ENCODE peak calls at places on chromosomes 2 and 18, in ten cellular contexts. W is ovary, A is NB4, Z is breast epithelium, S is adrenal gland, R is uterus, D is sigmoid colon, M is transverse colon, L is stomach, C is IMR-90. B is an unnamed sample.

GRCh38 chr2:101364878-101365277 is 22.4 kb downstream of the CREG2 start:
- DNase-seq in R (no peak), S (no peak), L (no peak), C (no peak), A (no peak), W (no peak), M (no peak), D (no peak), Z (no peak), B (no peak)

GRCh38 chr2:239959059-239959971 is 65.8 kb downstream of the NDUFA10 start:
- DNase-seq in D (peak), R (no peak), S (no peak), W (peak), C (peak), M (no peak), A (no peak), L (no peak), Z (no peak), B (no peak)

GRCh38 chr2:9136997-9137819 is 69.4 kb upstream of the ASAP2 start:
- DNase-seq in R (no peak), C (no peak), Z (no peak), L (peak), D (peak), W (no peak), A (no peak), M (peak), S (no peak), B (no peak)

GRCh38 chr2:41949091-41949490 is 98.7 kb upstream of the PKDCC start:
- DNase-seq in Z (no peak), R (no peak), M (no peak), S (no peak), A (no peak), W (no peak), D (no peak), C (no peak), L (no peak), B (no peak)

GRCh38 chr2:185132501-185133041 is 534.2 kb downstream of the ZNF804A start:
- DNase-seq in W (no peak), R (no peak), M (no peak), L (no peak), Z (no peak), S (no peak), A (no peak), C (no peak), D (peak), B (no peak)

GRCh38 chr2:160401895-160402294 is 91.7 kb downstream of the RBMS1 start:
- DNase-seq in R (no peak), Z (no peak), C (no peak), W (no peak), A (no peak), D (no peak), S (no peak), L (no peak), M (no peak), B (no peak)

GRCh38 chr2:236749346-236749745 is 179.7 kb downstream of the ACKR3 start:
- DNase-seq in Z (no peak), M (no peak), W (no peak), L (no peak), A (peak), S (no peak), R (no peak), D (no peak), C (peak), B (no peak)

GRCh38 chr2:238945433-238946150 is 97.7 kb downstream of the TWIST2 start:
- DNase-seq in D (peak), W (peak), S (peak), A (peak), R (peak), L (peak), M (peak), Z (no peak), C (peak), B (peak)

GRCh38 chr2:188884552-188884951 is 89.6 kb upstream of the COL3A1 start:
- DNase-seq in C (peak), Z (no peak), M (no peak), S (no peak), A (no peak), L (no peak), W (no peak), D (no peak), R (no peak), B (no peak)

GRCh38 chr2:177547122-177547521 is 154.5 kb downstream of the AGPS start:
- DNase-seq in A (no peak), D (no peak), W (no peak), S (no peak), L (no peak), M (no peak), R (no peak), Z (no peak), C (no peak), B (no peak)

GRCh38 chr18:8982416-8983183 is 119.9 kb upstream of the NDUFV2 start:
- DNase-seq in D (no peak), Z (no peak), S (no peak), M (peak), C (peak), A (peak), W (no peak), L (peak), R (no peak), B (no peak)

GRCh38 chr2:88669371-88670214 is 21.9 kb upstream of the RPIA start:
- DNase-seq in C (peak), Z (no peak), M (peak), L (peak), W (no peak), D (no peak), A (peak), R (no peak), S (peak), B (no peak)

GRCh38 chr2:36573165-36573564 is 24.8 kb downstream of the FEZ2 start:
- DNase-seq in M (no peak), D (no peak), A (no peak), S (no peak), C (no peak), W (no peak), Z (no peak), L (no peak), R (no peak), B (no peak)

GRCh38 chr2:47050021-47050760 is 104.9 kb downstream of the STPG4 start:
- DNase-seq in Z (no peak), M (no peak), W (no peak), D (no peak), R (no peak), A (no peak), S (no peak), C (no peak), L (no peak), B (no peak)

GRCh38 chr2:220930542-220931076 is 641.5 kb downstream of the EPHA4 start:
- DNase-seq in W (no peak), Z (no peak), C (peak), A (no peak), L (no peak), R (no peak), M (no peak), D (no peak), S (no peak), B (no peak)

GRCh38 chr2:45901468-45902081 is 250.1 kb downstream of the PRKCE start:
- DNase-seq in L (no peak), A (no peak), D (no peak), C (no peak), S (no peak), R (no peak), M (no peak), W (no peak), Z (no peak), B (no peak)

GRCh38 chr2:205660521-205661124 is 21.7 kb upstream of the NRP2 start:
- DNase-seq in R (peak), C (peak), S (no peak), A (peak), D (peak), M (peak), W (no peak), L (no peak), Z (no peak), B (no peak)

GRCh38 chr2:191566347-191566746 is 111.6 kb upstream of the NABP1 start:
- DNase-seq in C (peak), L (peak), A (peak), W (no peak), D (no peak), R (peak), S (peak), Z (no peak), M (peak), B (peak)

GRCh38 chr2:69724540-69725159 is 17.3 kb upstream of the ANXA4 start:
- DNase-seq in L (peak), S (peak), A (peak), Z (peak), C (peak), W (peak), M (peak), D (peak), R (peak), B (peak)

GRCh38 chr2:8486141-8486540 is 195.7 kb upstream of the ID2 start:
- DNase-seq in C (no peak), R (no peak), S (no peak), Z (no peak), A (no peak), M (no peak), L (no peak), W (no peak), D (no peak), B (no peak)

GRCh38 chr2:72619622-72620021 is 206.2 kb downstream of the EXOC6B start:
- DNase-seq in S (no peak), C (no peak), Z (no peak), R (no peak), A (no peak), W (no peak), D (no peak), L (no peak), M (no peak), B (no peak)

GRCh38 chr2:235976956-235977355 is 191.2 kb downstream of the GBX2 start:
- DNase-seq in W (no peak), S (no peak), C (no peak), A (no peak), D (peak), L (no peak), R (no peak), Z (no peak), M (no peak), B (no peak)

GRCh38 chr2:122748552-122749011 is 993.1 kb downstream of the TSN start:
- DNase-seq in A (no peak), Z (no peak), S (no peak), M (no peak), L (no peak), R (no peak), D (no peak), C (no peak), W (no peak), B (no peak)

GRCh38 chr2:152405206-152406118 is 70.5 kb downstream of the FMNL2 start:
- DNase-seq in L (no peak), D (no peak), R (no peak), C (peak), A (no peak), W (no peak), M (no peak), Z (no peak), S (no peak), B (no peak)

DNA sequence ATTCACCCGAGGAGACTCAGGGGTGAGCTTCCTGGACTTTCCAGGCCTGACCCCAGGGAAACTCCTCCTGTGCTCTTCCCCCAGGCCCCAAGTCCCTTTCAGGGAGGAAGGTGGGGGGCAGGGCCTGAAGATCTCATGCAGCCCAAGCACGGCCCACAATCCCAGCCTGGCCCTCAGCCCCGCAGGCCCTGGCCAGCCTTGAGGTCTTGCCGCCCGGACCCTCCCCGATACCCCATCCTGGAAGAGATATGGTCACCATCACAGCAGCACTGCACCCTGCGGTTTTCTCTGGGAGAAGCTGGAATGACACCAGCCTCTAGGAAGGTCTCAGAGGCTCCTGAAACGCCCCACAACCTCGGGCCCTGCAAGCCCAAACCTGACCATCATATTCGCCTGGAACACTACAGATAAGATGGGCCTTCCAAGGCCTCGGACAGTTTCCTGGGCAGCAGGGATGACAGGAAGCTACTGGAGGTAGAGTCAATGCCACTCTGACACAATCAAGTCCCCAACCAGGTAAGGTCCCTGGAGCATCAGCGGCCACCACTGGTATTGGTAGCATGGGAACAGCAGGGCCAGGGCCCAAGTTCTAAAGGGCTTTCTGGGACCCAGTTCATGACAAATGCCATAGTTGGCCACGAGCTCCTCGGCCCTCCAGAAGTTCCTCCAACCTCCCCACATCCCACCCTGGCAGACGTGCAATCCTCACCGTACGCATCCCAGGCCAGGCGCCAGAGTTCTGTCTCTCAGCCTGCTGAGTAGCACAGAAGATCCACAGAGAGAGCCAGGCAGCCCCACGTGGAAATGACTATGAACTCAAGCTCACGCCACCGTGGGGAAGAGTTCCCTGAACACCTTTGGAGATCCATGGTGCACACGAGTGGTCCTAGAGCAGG is 8.6 kb downstream of the SDC1 start:
- DNase-seq in Z (no peak), L (no peak), C (no peak), R (no peak), S (no peak), A (no peak), W (no peak), D (no peak), M (no peak), B (no peak)
- TF ChIP-seq POLR2A in Z (no peak), L (no peak), C (no peak), R (no peak), S (no peak), A (no peak), W (no peak), D (no peak), M (no peak), B (no peak)

DNA sequence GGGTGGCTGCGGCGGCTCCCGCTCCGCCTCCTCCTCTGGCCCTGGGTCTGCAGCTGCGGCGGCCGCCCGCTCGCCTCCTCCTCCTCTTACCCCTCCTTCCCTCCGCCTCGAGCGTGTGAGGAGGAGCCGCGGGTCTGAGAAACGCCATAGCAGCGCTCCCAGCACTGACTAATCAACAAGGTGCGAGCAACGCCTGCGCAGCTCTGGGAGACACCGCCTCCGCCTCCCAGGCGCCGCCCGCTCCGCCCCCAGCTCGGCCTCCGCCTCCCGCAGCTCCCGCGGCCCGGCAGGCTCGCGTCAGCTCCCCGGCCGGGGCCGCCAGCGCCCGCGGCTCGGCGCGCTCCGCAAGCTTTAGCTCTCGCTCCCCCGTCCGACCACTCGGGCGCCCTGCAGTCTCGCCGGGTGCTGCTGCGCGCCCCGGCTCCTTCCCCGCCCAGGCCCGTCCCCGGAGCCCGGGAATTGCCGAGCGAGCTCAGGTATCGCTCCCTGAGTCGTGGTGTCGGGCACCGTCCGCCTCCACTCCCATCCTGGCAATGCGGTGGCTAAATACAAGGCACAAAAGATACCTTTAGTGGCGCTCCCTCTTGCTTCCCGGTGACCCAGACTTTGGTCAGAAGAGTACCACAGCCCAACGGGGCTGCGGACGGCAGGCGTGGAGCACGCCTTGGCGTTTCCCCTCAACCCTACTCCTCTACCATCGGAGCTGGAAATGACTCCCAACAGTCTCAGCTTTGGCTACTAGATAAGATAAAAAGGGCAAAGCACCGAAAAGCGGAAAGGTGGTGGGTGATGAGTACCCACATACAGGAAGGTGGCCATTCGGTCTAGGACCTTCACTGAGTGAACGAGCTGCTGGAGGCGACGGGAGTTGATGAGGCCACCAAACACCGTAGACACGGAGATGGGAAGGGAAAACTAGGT is at the start of gene GAREM1:
- DNase-seq in Z (peak), R (peak), C (peak), M (peak), D (peak), W (peak), S (peak), A (peak), L (peak), B (peak)
- TF ChIP-seq POLR2A in Z (peak), R (peak), C (peak), M (peak), D (peak), W (peak), S (peak), A (no peak), L (no peak), B (no peak)

DNA sequence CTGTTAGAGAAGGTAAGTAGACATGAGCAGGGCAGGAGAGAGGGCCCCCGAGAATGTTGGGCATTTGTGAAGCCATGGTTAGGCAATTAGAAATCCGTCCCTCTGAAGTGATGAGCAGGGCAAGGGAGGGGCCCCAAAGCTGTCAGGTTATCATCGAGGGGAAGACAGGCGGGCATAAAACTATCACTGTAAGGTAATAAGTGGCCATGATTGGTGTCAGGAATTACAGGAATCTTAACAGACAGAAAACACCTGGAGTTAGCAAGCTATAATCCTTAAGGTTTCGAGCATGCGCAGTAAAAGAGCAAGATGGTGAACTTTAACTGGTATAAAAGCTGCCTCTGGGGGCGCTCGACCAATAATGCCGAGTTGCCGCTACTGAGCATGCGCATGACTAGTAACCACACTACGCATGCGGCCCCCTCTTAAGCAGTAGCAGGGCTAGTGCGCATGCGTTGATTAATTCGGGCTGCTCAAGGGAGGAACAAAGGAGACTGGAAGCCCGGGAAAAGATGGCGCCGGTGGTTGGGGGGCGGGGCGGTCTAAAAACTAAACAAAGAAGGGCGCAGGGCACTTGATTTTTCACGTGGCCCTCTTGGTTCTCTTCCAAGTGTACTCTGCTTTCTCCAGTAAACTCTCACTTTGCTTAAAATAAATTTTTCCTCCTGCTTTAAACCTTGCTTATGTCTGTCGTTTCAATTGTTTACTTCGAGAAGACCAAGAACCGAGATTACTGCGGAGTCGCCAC is 5.5 kb downstream of the XRCC5 start:
- DNase-seq in C (peak), L (peak), D (peak), A (peak), M (peak), Z (peak), R (peak), S (peak), W (peak), B (peak)
- TF ChIP-seq POLR2A in C (peak), L (no peak), D (no peak), A (peak), M (no peak), Z (no peak), R (no peak), S (peak), W (no peak), B (no peak)

GRCh38 chr2:198072655-198073054 is 268.3 kb downstream of the PLCL1 start:
- DNase-seq in Z (no peak), R (no peak), M (no peak), A (no peak), W (no peak), C (no peak), S (no peak), D (no peak), L (no peak), B (no peak)

GRCh38 chr2:198077477-198077876 is 273.1 kb downstream of the PLCL1 start:
- DNase-seq in A (no peak), D (no peak), M (no peak), L (no peak), R (no peak), W (no peak), S (no peak), Z (no peak), C (no peak), B (no peak)

DNA sequence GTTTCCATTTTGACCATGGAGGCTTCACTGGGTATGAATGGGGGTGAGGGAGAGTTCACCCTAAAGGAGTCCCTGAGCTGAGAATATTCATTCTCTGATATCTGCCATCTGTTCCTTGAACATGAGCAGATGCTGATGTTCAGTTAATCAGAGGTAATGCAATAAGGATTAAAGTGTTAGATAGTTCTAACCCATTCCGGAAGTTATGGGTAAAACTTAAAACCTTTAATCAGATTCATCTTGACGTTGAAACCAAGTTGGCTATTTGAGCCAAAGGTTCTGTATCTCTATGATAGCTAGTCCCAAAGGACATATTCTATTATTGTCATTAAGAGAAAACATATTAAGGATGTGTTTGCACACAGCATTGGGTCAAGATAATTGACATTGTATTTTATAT is 268.9 kb downstream of the PLCL1 start:
- DNase-seq in Z (no peak), D (no peak), M (no peak), C (no peak), R (no peak), W (no peak), S (no peak), A (no peak), L (no peak), B (no peak)
- TF ChIP-seq POLR2A in Z (no peak), D (no peak), M (no peak), C (no peak), R (no peak), W (no peak), S (no peak), A (no peak), L (no peak), B (no peak)

B was measured in H54.